ENCODE peak calls at places on chromosomes 16 and 17, in six cellular contexts. H, A, D, Q, L and P are unnamed samples. For H3K36me3, the result is how much of the 10 kb centered on the place peaks cover.

GRCh38 chr17:71975998-71976649 is 144.7 kb upstream of the SOX9 start:
- DNase-seq in H (peak), A (peak), D (peak), Q (peak), L (peak), P (peak)

GRCh38 chr16:84501077-84501735 is 3.3 kb downstream of the MEAK7 start:
- DNase-seq in H (peak), A (no peak), D (peak), Q (peak), L (no peak), P (peak)

GRCh38 chr16:24151482-24151939 is 104.6 kb upstream of the CACNG3 start:
- DNase-seq in H (no peak), A (peak), D (no peak), Q (no peak), L (no peak), P (no peak)

GRCh38 chr17:78276499-78276898 is 45.1 kb downstream of the TMEM235 start:
- DNase-seq in H (no peak), A (no peak), D (no peak), Q (no peak), L (no peak), P (no peak)

GRCh38 chr17:73119631-73120030 is 27.1 kb upstream of the SLC39A11 start:
- DNase-seq in H (no peak), A (no peak), D (no peak), Q (no peak), L (no peak), P (no peak)

GRCh38 chr17:42484304-42484703 is 25.6 kb downstream of the ATP6V0A1 start:
- DNase-seq in H (peak), A (no peak), D (no peak), Q (no peak), L (no peak), P (no peak)

GRCh38 chr16:81076566-81077076 is 417 bp downstream of the C16orf46 start:
- DNase-seq in H (peak), A (no peak), D (peak), Q (peak), L (peak), P (peak)

GRCh38 chr17:28643979-28644781 is 778 bp downstream of the BLTP2 start:
- DNase-seq in H (peak), A (peak), D (no peak), Q (no peak), L (no peak), P (no peak)

GRCh38 chr17:74603032-74603635 is 11.1 kb upstream of the CD300LD start:
- DNase-seq in H (no peak), A (no peak), D (no peak), Q (no peak), L (no peak), P (no peak)

GRCh38 chr17:78315355-78316114 is 44.3 kb downstream of the SOCS3 start:
- DNase-seq in H (peak), A (peak), D (peak), Q (peak), L (peak), P (peak)

GRCh38 chr16:9012848-9013507 is 49.3 kb upstream of the USP7 start:
- DNase-seq in H (peak), A (peak), D (no peak), Q (peak), L (no peak), P (no peak)

GRCh38 chr17:51428668-51429486 is 168.5 kb downstream of the UTP18 start:
- DNase-seq in H (no peak), A (no peak), D (no peak), Q (no peak), L (no peak), P (no peak)

GRCh38 chr17:45246861-45247428 is 14.9 kb downstream of the SPATA32 start:
- DNase-seq in H (no peak), A (peak), D (no peak), Q (peak), L (no peak), P (no peak)

GRCh38 chr17:8611135-8611534 is 19.4 kb downstream of the MYH10 start:
- DNase-seq in H (peak), A (no peak), D (peak), Q (no peak), L (no peak), P (no peak)

GRCh38 chr17:65553646-65554567 is 7.5 kb downstream of the AXIN2 start:
- DNase-seq in H (peak), A (no peak), D (no peak), Q (no peak), L (no peak), P (no peak)

DNA sequence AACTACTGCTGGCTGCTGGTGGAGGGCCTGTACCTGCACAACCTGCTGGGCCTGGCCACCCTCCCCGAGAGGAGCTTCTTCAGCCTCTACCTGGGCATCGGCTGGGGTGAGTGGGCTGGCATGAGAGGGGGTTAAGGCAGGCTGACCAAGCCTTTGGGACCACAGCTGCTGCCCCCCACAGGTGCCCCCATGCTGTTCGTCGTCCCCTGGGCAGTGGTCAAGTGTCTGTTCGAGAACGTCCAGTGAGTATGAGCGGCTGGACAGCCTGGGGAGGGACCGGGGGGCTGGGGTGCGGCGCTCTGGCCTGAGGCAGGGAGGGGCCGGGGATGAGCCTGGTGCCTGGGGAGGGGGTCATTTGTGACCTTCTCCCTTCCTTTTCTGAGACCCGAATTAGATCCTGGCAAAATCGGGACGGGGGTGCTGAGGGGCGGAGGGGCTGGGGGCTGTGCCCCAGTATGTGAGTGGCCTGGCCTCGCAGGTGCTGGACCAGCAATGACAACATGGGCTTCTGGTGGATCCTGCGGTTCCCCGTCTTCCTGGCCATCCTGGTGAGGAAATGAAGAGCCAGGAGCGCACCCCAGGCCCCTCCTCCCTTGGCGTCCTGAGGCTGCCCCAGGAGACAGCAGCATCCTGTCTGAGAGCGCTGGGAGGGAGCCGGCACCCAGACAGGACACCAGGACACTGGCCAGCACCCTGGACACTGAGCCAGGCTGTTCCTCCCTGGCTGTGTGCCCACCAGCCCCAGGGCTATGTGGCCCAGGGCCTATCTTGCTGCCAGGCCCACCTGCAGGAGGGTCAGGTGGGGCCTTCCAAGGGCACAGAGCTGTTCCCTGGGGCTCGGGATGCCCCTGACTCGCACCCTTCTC is 8.0 kb downstream of the GCGR start:
- DNase-seq in H (no peak), A (no peak), D (no peak), Q (no peak), L (no peak), P (no peak)
- H3K36me3 ChIP-seq in H (under half), A (under half), D (under half), Q (under half), L (under half), P (under half)

GRCh38 chr16:71674229-71674628 is 48.2 kb downstream of the MARVELD3 start:
- DNase-seq in H (no peak), A (no peak), D (no peak), Q (no peak), L (no peak), P (no peak)
- H3K36me3 ChIP-seq in H (under half), A (under half), D (half or more), Q (under half), L (under half), P (under half)

GRCh38 chr17:63595132-63595531 is 5.6 kb upstream of the TACO1 start:
- DNase-seq in H (no peak), A (no peak), D (no peak), Q (no peak), L (no peak), P (no peak)

GRCh38 chr17:63592797-63593196 is 7.9 kb upstream of the TACO1 start:
- DNase-seq in H (no peak), A (no peak), D (no peak), Q (no peak), L (no peak), P (no peak)

GRCh38 chr17:63588797-63589196 is 11.9 kb upstream of the TACO1 start:
- DNase-seq in H (no peak), A (no peak), D (no peak), Q (no peak), L (no peak), P (no peak)

GRCh38 chr17:63587770-63588169 is 12.9 kb upstream of the TACO1 start:
- DNase-seq in H (no peak), A (no peak), D (no peak), Q (no peak), L (no peak), P (no peak)

GRCh38 chr17:63589646-63590045 is 11.0 kb upstream of the TACO1 start:
- DNase-seq in H (no peak), A (no peak), D (no peak), Q (no peak), L (no peak), P (no peak)
- H3K36me3 ChIP-seq in H (under half), A (under half), D (half or more), Q (under half), L (under half), P (under half)

DNA sequence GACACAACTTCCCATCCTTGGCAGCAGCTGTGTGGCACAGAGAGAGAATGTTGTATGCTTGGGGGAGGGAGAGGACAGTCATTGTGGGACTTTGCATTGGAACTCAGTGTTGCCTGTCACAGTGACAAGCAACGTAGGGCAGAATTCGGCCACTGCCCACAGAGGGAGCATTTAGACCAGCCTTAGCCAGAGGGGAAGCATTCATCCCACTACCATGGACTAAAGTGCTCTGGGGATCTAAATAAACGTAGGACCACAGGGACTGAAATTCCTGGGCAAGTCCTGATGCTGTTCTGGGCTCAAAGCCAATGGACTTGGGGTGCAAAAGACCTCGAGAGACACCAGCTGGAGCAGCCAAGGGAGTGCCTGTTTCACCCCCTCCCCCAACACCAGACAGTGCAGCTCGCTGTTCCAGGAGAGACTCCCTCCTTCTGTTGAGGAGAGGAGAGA is 44.9 kb downstream of the ABCA8 start:
- DNase-seq in H (peak), A (peak), D (no peak), Q (no peak), L (no peak), P (no peak)
- H3K36me3 ChIP-seq in H (under half), A (under half), D (under half), Q (under half), L (under half), P (under half)

GRCh38 chr16:187330-187729 is 7.1 kb downstream of the HBQ1 start:
- DNase-seq in H (no peak), A (no peak), D (no peak), Q (no peak), L (no peak), P (no peak)
- H3K36me3 ChIP-seq in H (under half), A (under half), D (under half), Q (under half), L (under half), P (under half)